ENCODE peak calls at places on chromosomes 11 and 22, in seven cellular contexts. F is gastrocnemius medialis, E is fibroblast of lung, L is tibial artery, Y is endodermal cell, K is Peyer's patch, G is transverse colon. M is an unnamed sample. For H3K4me1, the result is how much of the 10 kb centered on the place peaks cover.

GRCh38 chr22:24156146-24156914 is 25.0 kb upstream of the SUSD2 start:
- DNase-seq in F (no peak), E (peak), K (peak), Y (no peak), G (peak), L (no peak), M (peak)

GRCh38 chr11:17389957-17390649 is 1.6 kb upstream of the KCNJ11 start:
- DNase-seq in G (no peak), E (no peak), K (no peak), Y (no peak), F (peak), L (no peak), M (no peak)

GRCh38 chr22:39679652-39680051 is 109.1 kb downstream of the CACNA1I start:
- DNase-seq in K (no peak), Y (no peak), L (no peak), G (no peak), E (no peak), F (no peak), M (no peak)

GRCh38 chr11:10405858-10406592 is 49.0 kb upstream of the AMPD3 start:
- DNase-seq in K (peak), F (peak), Y (peak), G (peak), E (peak), L (peak), M (no peak)

GRCh38 chr11:71156301-71156700 is 96.1 kb downstream of the SHANK2 start:
- DNase-seq in F (no peak), K (no peak), E (no peak), L (no peak), G (no peak), Y (no peak), M (no peak)

GRCh38 chr11:33701831-33702230 is 1.2 kb upstream of the C11orf91 start:
- DNase-seq in F (no peak), L (no peak), Y (no peak), K (no peak), E (peak), G (no peak), M (peak)

GRCh38 chr11:94638902-94639373 is 71.8 kb downstream of the PIWIL4 start:
- DNase-seq in L (no peak), E (no peak), F (no peak), K (no peak), Y (no peak), G (no peak), M (no peak)

GRCh38 chr11:42410251-42410956 is 901.4 kb upstream of the API5 start:
- DNase-seq in K (no peak), L (no peak), G (no peak), Y (no peak), E (peak), F (no peak), M (no peak)

GRCh38 chr11:13260963-13261599 is 16.5 kb upstream of the BMAL1 start:
- DNase-seq in G (no peak), L (no peak), Y (no peak), F (no peak), E (peak), K (no peak), M (peak)

GRCh38 chr11:78733031-78733430 is 158.4 kb upstream of the NARS2 start:
- DNase-seq in Y (no peak), K (no peak), F (no peak), L (no peak), E (no peak), G (no peak), M (no peak)

GRCh38 chr11:111977141-111978027 is 40.2 kb downstream of the DIXDC1 start:
- DNase-seq in F (peak), Y (peak), E (peak), K (no peak), L (peak), G (peak), M (peak)

GRCh38 chr11:1071571-1072115 is 3.0 kb upstream of the MUC2 start:
- DNase-seq in E (no peak), L (peak), G (no peak), Y (no peak), F (no peak), K (no peak), M (peak)

GRCh38 chr11:44072757-44073658 is 6.9 kb downstream of the ACCS start:
- DNase-seq in Y (peak), F (no peak), G (no peak), L (no peak), K (no peak), E (no peak), M (no peak)

GRCh38 chr22:36303874-36304273 is 50.9 kb downstream of the APOL1 start:
- DNase-seq in K (no peak), Y (no peak), E (no peak), L (no peak), F (no peak), G (peak), M (peak)
- H3K4me1 ChIP-seq in K (under half), Y (under half), E (under half), L (under half), F (under half), G (under half), M (under half)

DNA sequence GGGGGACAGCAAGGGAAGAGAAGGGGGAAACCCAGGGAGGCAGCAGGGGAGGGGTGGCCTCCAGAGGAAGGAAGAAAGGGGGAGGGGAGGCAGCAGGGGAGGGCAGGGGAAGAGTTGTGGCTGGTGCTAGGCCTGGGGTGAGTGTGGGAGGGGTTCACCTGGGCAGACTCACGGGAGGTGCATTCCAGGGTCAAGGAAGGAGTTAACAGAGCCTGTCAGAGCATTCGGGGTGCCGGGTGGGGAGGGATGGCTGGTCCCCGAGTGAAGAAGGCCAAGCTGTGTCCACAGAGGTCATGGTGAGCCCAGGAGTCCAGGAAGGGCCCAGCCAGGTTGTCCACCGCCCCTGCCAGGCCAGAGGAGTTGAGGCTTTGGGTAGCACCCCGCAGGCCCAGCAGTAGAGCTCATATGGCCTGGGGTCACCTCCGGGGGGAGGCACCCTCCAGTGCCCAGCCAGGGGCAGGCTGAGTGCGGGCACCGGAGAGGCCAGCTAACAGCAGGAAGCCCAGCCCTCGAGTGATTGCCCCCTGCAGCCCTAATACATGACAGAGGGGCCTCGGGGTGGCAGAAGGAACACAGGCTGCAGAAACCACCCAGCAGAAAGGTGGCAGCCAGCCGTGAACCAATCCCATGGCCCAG is 31.1 kb upstream of the PPARA start:
- DNase-seq in F (no peak), K (no peak), L (no peak), Y (no peak), E (no peak), G (no peak), M (no peak)
- H3K4me3 ChIP-seq in F (no peak), K (no peak), L (no peak), Y (no peak), E (no peak), G (no peak), M (no peak)

GRCh38 chr11:76610871-76611475 is 59.6 kb downstream of the LRRC32 start:
- DNase-seq in G (no peak), L (peak), Y (peak), F (no peak), K (peak), E (no peak), M (no peak)
- TF ChIP-seq CTCF in G (no peak), L (peak), Y (no peak), F (no peak), K (no peak), E (no peak), M (no peak)

DNA sequence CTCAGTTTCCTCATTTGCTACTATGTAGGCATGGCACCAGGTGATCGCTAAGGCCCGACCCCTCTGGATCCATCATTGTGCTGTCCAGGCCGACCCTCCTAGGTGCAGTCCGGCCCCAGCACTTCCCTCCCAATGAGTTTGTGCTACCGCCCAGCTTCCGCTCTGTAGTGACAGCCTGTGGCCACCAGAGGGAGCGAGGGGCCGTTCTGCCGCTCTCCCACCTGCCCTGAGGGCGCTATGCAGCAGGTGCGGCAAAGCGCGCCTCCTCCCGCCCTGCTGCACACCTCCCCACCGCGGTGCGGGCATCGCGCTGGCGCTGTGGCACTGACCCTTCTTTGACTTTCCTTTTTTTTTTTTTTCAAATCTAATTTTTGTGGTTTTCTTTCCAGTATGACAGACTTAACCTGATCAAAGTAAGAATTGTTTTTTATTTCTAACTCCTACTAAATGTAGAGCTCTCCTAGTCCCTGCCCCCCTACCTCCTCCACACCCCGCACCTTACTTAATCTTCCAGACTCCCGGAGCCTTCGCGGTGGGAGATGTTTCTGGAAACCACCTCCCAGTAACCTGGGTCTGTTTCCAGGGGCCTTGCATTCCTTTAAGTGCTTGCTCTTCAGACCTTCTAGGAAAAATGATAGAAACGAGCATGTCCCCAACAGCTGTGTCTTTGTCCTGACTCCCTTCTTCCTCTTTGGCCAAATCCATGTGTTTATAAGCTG is 73.7 kb downstream of the SCN3B start:
- DNase-seq in G (peak), F (peak), E (peak), L (no peak), Y (peak), K (peak), M (peak)
- H3K4me1 ChIP-seq in G (under half), F (under half), E (under half), L (under half), Y (under half), K (under half), M (under half)

GRCh38 chr22:29308148-29308790 is 1.8 kb downstream of the GAS2L1 start:
- DNase-seq in K (no peak), Y (no peak), L (peak), E (no peak), F (no peak), G (no peak), M (peak)

GRCh38 chr22:29309332-29310064 is 3.0 kb downstream of the GAS2L1 start:
- DNase-seq in L (peak), G (peak), E (no peak), K (no peak), Y (peak), F (no peak), M (peak)

GRCh38 chr22:29307658-29308147 is 1.3 kb downstream of the GAS2L1 start:
- DNase-seq in G (no peak), E (peak), L (peak), F (no peak), K (no peak), Y (no peak), M (no peak)

GRCh38 chr22:29310065-29310862 is 3.8 kb downstream of the GAS2L1 start:
- DNase-seq in G (no peak), E (no peak), F (no peak), Y (peak), K (no peak), L (no peak), M (no peak)

GRCh38 chr22:29308791-29309262 is 2.4 kb downstream of the GAS2L1 start:
- DNase-seq in Y (no peak), G (peak), E (peak), K (no peak), F (no peak), L (peak), M (peak)
- H3K4me3 ChIP-seq in Y (no peak), G (no peak), E (no peak), K (peak), F (peak), L (peak), M (no peak)

DNA sequence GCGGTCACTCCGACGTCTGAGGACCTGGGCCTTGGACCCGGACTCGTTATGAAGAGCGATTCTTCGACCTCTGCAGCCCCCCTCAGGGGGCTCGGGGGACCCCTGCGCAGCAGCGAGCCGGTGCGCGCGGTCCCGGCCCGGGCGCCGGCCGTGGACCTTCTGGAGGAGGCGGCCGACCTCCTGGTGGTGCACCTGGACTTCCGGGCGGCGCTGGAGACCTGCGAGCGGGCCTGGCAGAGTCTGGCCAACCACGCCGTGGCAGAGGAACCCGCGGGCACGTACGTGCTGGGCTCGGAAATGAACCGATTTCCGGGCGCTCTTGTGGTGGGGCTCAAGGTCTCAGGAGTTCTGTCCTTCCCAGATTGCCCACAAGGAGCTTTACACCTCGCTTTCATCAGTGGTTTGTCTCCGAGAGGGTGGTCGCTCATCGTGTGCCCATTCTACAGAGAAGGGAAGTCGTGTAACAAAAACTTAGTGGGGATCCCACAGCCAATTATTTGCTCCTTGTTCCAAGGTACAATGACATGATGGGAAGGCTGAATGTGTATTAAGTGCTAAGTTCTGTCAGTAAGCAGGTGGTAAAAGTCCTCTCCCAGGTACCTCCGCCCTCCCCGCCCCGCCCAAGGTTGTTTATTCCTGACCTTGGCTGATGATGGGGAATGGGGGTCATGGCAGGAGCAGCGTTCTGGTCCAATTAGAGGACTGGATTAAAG is 695 bp downstream of the PEX26 start:
- DNase-seq in K (peak), F (peak), E (peak), L (no peak), Y (peak), G (peak), M (peak)
- TF ChIP-seq CTCF in K (no peak), F (peak), E (no peak), L (no peak), Y (peak), G (no peak), M (no peak)

GRCh38 chr22:20786048-20786447 is 12.1 kb downstream of the SERPIND1 start:
- DNase-seq in L (no peak), K (no peak), F (no peak), Y (no peak), E (no peak), G (no peak), M (no peak)

GRCh38 chr22:20787223-20787622 is 13.3 kb downstream of the SERPIND1 start:
- DNase-seq in L (no peak), G (no peak), K (no peak), Y (no peak), E (no peak), F (no peak), M (no peak)

GRCh38 chr22:20783844-20784723 is 10.2 kb downstream of the SERPIND1 start:
- DNase-seq in E (peak), Y (peak), K (peak), F (no peak), G (peak), L (no peak), M (peak)

GRCh38 chr22:20786536-20786979 is 12.6 kb downstream of the SERPIND1 start:
- DNase-seq in Y (no peak), G (no peak), K (no peak), F (no peak), L (no peak), E (no peak), M (no peak)

GRCh38 chr22:20785415-20785814 is 11.5 kb downstream of the SERPIND1 start:
- DNase-seq in E (no peak), F (no peak), Y (no peak), K (no peak), G (no peak), L (no peak), M (no peak)
- H3K4me1 ChIP-seq in E (under half), F (under half), Y (under half), K (under half), G (under half), L (under half), M (under half)